ENCODE peak calls at places on chromosome 6, in four cellular contexts. One of them, this sample, is unnamed.

GRCh38 chr6:36550473-36551000 is 3.3 kb upstream of the STK38 start:
- DNase-seq in esophagus squamous epithelium: no peak
- DNase-seq in pancreas: no peak
- DNase-seq in heart right ventricle: no peak
- DNase-seq in this sample: no peak

GRCh38 chr6:17886891-17887290 is 100.5 kb downstream of the KIF13A start:
- DNase-seq in pancreas: no peak
- DNase-seq in esophagus squamous epithelium: no peak
- DNase-seq in heart right ventricle: no peak
- DNase-seq in this sample: no peak

GRCh38 chr6:46271728-46272127 is 100.9 kb upstream of the ENPP5 start:
- DNase-seq in heart right ventricle: no peak
- DNase-seq in pancreas: no peak
- DNase-seq in esophagus squamous epithelium: no peak
- DNase-seq in this sample: no peak

GRCh38 chr6:26351544-26351953 is 13.4 kb upstream of the BTN3A2 start:
- DNase-seq in pancreas: no peak
- DNase-seq in esophagus squamous epithelium: no peak
- DNase-seq in heart right ventricle: no peak
- DNase-seq in this sample: no peak

GRCh38 chr6:108366236-108366635 is 71.4 kb downstream of the AFG1L start:
- DNase-seq in pancreas: no peak
- DNase-seq in esophagus squamous epithelium: no peak
- DNase-seq in heart right ventricle: no peak
- DNase-seq in this sample: no peak

GRCh38 chr6:7770111-7770510 is 44.2 kb downstream of the BMP6 start:
- DNase-seq in esophagus squamous epithelium: no peak
- DNase-seq in heart right ventricle: no peak
- DNase-seq in pancreas: no peak
- DNase-seq in this sample: no peak

GRCh38 chr6:3456794-3457709 is at the start of gene SLC22A23:
- DNase-seq in esophagus squamous epithelium: no peak
- DNase-seq in heart right ventricle: peak
- DNase-seq in pancreas: peak
- DNase-seq in this sample: peak

GRCh38 chr6:17233531-17233930 is 47.6 kb upstream of the RBM24 start:
- DNase-seq in pancreas: no peak
- DNase-seq in heart right ventricle: no peak
- DNase-seq in esophagus squamous epithelium: no peak
- DNase-seq in this sample: no peak

GRCh38 chr6:148747493-148748160 is 797 bp downstream of the UST start:
- DNase-seq in heart right ventricle: peak
- DNase-seq in esophagus squamous epithelium: no peak
- DNase-seq in pancreas: peak
- DNase-seq in this sample: peak

GRCh38 chr6:20400476-20401402 is 940 bp upstream of the E2F3 start:
- DNase-seq in esophagus squamous epithelium: no peak
- DNase-seq in heart right ventricle: peak
- DNase-seq in pancreas: peak
- DNase-seq in this sample: peak

GRCh38 chr6:50720623-50721022 is 7.3 kb downstream of the TFAP2D start:
- DNase-seq in pancreas: no peak
- DNase-seq in esophagus squamous epithelium: no peak
- DNase-seq in heart right ventricle: no peak
- DNase-seq in this sample: no peak

GRCh38 chr6:144145546-144145945 is 4.8 kb upstream of the STX11 start:
- DNase-seq in pancreas: no peak
- DNase-seq in heart right ventricle: no peak
- DNase-seq in esophagus squamous epithelium: no peak
- DNase-seq in this sample: no peak

GRCh38 chr6:159090530-159091306 is 45.9 kb upstream of the TAGAP start:
- DNase-seq in heart right ventricle: no peak
- DNase-seq in esophagus squamous epithelium: no peak
- DNase-seq in pancreas: no peak
- DNase-seq in this sample: no peak

GRCh38 chr6:144912474-144912873 is 627.3 kb downstream of the UTRN start:
- DNase-seq in heart right ventricle: no peak
- DNase-seq in pancreas: no peak
- DNase-seq in esophagus squamous epithelium: no peak
- DNase-seq in this sample: no peak

GRCh38 chr6:85983032-85983659 is 340.5 kb upstream of the SYNCRIP start:
- DNase-seq in heart right ventricle: no peak
- DNase-seq in pancreas: no peak
- DNase-seq in esophagus squamous epithelium: no peak
- DNase-seq in this sample: no peak

GRCh38 chr6:113825776-113826175 is 31.4 kb upstream of the MARCKS start:
- DNase-seq in heart right ventricle: peak
- DNase-seq in esophagus squamous epithelium: no peak
- DNase-seq in pancreas: peak
- DNase-seq in this sample: peak

GRCh38 chr6:134510920-134511319 is 193.0 kb upstream of the SGK1 start:
- DNase-seq in pancreas: no peak
- DNase-seq in heart right ventricle: no peak
- DNase-seq in esophagus squamous epithelium: no peak
- DNase-seq in this sample: no peak

GRCh38 chr6:117483645-117484016 is 1.2 kb downstream of the DCBLD1 start:
- DNase-seq in pancreas: no peak
- DNase-seq in esophagus squamous epithelium: no peak
- DNase-seq in heart right ventricle: no peak
- DNase-seq in this sample: no peak
- H3K27ac ChIP-seq in pancreas: peak
- H3K27ac ChIP-seq in esophagus squamous epithelium: peak
- H3K27ac ChIP-seq in heart right ventricle: peak
- H3K27ac ChIP-seq in this sample: peak

GRCh38 chr6:34132082-34132357 is 13.9 kb downstream of the GRM4 start:
- DNase-seq in pancreas: no peak
- DNase-seq in heart right ventricle: no peak
- DNase-seq in esophagus squamous epithelium: no peak
- DNase-seq in this sample: no peak
- H3K27ac ChIP-seq in pancreas: no peak
- H3K27ac ChIP-seq in heart right ventricle: no peak
- H3K27ac ChIP-seq in esophagus squamous epithelium: no peak
- H3K27ac ChIP-seq in this sample: no peak

GRCh38 chr6:11808054-11808453 is 29.5 kb upstream of the ADTRP start:
- DNase-seq in heart right ventricle: no peak
- DNase-seq in esophagus squamous epithelium: no peak
- DNase-seq in pancreas: no peak
- DNase-seq in this sample: no peak

GRCh38 chr6:11805259-11806053 is 26.9 kb upstream of the ADTRP start:
- DNase-seq in esophagus squamous epithelium: no peak
- DNase-seq in heart right ventricle: no peak
- DNase-seq in pancreas: no peak
- DNase-seq in this sample: no peak

GRCh38 chr6:11804706-11805105 is 26.1 kb upstream of the ADTRP start:
- DNase-seq in heart right ventricle: no peak
- DNase-seq in pancreas: no peak
- DNase-seq in esophagus squamous epithelium: no peak
- DNase-seq in this sample: no peak

GRCh38 chr6:11804135-11804534 is 25.5 kb upstream of the ADTRP start:
- DNase-seq in pancreas: no peak
- DNase-seq in heart right ventricle: no peak
- DNase-seq in esophagus squamous epithelium: no peak
- DNase-seq in this sample: no peak

DNA sequence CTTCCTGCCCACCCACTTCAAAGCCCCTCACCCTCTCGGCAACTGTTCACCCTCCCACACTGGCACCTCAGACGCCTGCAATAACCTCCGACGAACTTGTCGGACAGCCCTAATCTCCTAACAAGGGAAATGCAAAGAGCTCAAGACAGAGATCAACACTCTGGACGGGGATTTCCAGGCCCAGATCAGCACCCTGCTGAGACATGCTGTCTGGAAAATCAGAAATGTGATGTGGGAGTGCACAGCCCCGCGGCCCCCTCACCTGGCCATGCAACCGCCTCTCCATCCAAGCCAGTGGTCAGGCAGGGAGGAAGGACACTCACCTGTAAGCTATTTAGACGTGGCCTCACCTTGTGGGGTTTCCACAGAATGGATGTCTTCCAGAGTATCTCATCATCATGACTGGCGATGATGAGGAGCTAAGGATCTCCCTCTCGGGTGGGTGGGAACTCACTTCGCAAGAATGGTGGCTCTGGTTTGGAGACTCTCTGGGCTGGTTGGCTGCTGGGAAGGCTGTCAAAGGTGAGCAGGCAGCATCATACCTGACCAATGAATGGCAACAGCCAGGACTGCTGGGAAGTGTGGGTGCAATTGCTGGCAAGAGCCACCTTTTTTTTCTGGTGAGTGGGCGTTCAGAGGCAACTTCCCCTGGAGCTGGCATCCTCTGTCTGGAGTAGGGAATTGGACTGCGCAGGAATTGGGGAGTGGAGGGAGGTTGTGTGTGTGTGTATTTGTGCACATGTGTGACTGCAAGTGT is 28.1 kb upstream of the ADTRP start:
- DNase-seq in esophagus squamous epithelium: no peak
- DNase-seq in heart right ventricle: no peak
- DNase-seq in pancreas: no peak
- DNase-seq in this sample: no peak
- H3K27ac ChIP-seq in esophagus squamous epithelium: no peak
- H3K27ac ChIP-seq in heart right ventricle: no peak
- H3K27ac ChIP-seq in pancreas: no peak
- H3K27ac ChIP-seq in this sample: no peak

DNA sequence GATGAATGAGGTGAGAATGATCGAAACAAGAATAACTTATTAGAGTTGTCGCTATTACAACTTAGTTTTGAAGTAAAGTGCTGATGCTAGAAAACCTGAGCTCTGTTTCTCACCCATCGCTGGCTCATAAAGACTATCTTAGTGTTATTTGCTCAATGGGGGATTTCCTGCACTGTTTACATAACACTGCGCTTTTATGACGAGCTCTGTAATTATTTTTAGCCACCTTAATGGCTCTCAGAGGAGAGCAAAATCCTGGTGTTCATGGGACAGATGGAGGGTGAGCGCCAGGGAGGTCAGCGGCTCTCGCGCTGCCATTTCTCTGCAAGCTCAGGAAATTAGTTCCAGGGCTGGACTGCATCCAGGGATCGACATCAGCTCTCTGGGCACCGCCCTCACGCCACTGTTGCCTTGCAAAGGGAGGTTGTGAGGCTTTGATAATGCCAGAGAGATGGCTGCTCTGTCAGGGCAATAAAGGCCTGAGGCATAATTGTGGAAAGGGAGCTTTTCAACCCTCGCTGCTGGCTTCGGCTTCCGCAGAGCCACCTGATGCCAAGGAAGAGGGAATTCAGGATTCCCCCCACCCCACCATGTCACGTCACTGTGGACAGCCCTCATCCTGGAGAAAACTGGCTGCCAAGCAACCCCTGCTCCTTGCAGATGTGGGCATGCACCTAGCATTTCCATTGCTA is 72.0 kb downstream of the DACT2 start:
- DNase-seq in heart right ventricle: no peak
- DNase-seq in esophagus squamous epithelium: no peak
- DNase-seq in pancreas: peak
- DNase-seq in this sample: no peak
- H3K27ac ChIP-seq in heart right ventricle: no peak
- H3K27ac ChIP-seq in esophagus squamous epithelium: no peak
- H3K27ac ChIP-seq in pancreas: no peak
- H3K27ac ChIP-seq in this sample: no peak

DNA sequence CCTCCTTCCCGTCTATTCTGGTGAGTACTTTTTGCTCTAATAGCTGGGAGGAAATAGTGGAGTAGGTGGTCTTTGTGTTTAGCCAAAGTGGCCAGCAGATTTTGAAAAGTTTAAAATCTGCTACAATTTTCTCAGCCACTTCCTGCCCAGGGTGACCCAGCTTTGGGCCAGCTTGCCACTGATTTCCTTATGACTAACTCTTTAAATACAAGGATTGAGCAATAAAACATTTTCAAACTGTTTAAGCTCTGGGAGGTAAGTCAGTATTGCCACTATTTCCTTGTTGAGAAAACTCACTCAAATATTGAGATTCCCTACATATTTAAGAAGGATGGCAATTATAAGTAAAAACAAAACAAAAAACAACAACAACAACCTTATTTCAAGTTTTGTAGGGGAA is 54.5 kb downstream of the TRMT11 start:
- DNase-seq in pancreas: peak
- DNase-seq in heart right ventricle: no peak
- DNase-seq in esophagus squamous epithelium: no peak
- DNase-seq in this sample: no peak
- H3K27ac ChIP-seq in pancreas: no peak
- H3K27ac ChIP-seq in heart right ventricle: no peak
- H3K27ac ChIP-seq in esophagus squamous epithelium: peak
- H3K27ac ChIP-seq in this sample: no peak

GRCh38 chr6:43436577-43437282 is 9.4 kb downstream of the ABCC10 start:
- DNase-seq in pancreas: no peak
- DNase-seq in heart right ventricle: no peak
- DNase-seq in esophagus squamous epithelium: no peak
- DNase-seq in this sample: no peak
- H3K27ac ChIP-seq in pancreas: no peak
- H3K27ac ChIP-seq in heart right ventricle: peak
- H3K27ac ChIP-seq in esophagus squamous epithelium: peak
- H3K27ac ChIP-seq in this sample: no peak

GRCh38 chr6:13611715-13612114 is 3.4 kb upstream of the NOL7 start:
- DNase-seq in esophagus squamous epithelium: no peak
- DNase-seq in heart right ventricle: no peak
- DNase-seq in pancreas: no peak
- DNase-seq in this sample: no peak
- H3K27ac ChIP-seq in esophagus squamous epithelium: no peak
- H3K27ac ChIP-seq in heart right ventricle: peak
- H3K27ac ChIP-seq in pancreas: no peak
- H3K27ac ChIP-seq in this sample: no peak

DNA sequence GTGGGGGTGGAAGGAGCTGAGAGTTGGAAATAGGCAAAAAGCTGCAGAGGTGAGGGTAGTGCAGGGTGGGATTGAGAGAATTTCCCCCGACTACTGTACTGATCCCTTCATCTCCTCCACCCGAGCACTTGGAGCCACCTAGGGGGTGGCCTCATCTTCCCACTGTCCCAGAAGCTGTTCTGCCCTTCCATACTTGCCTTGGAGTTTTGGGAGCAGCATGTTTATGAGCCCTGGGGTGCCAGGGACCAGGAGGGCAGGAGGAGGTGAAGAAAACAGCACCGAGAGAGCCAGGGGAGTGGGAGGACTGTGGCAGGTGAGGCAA is 34.0 kb upstream of the HLA-A start:
- DNase-seq in esophagus squamous epithelium: no peak
- DNase-seq in pancreas: no peak
- DNase-seq in heart right ventricle: no peak
- DNase-seq in this sample: no peak
- H3K27ac ChIP-seq in esophagus squamous epithelium: no peak
- H3K27ac ChIP-seq in pancreas: no peak
- H3K27ac ChIP-seq in heart right ventricle: no peak
- H3K27ac ChIP-seq in this sample: no peak

This sample was measured in substantia nigra.